ENCODE peak calls at places on chromosomes 5 and 9, in five cellular contexts. Z is upper lobe of right lung, I is endothelial cell, T is omental fat pad, C is kidney. D is an unnamed sample.

GRCh38 chr5:31086839-31087415 is 106.6 kb upstream of the CDH6 start:
- DNase-seq in Z (no peak), I (no peak), T (no peak), C (no peak), D (no peak)

GRCh38 chr9:110316255-110316921 is 21.3 kb downstream of the TXNDC8 start:
- DNase-seq in Z (no peak), I (no peak), T (no peak), C (no peak), D (no peak)

GRCh38 chr5:77167695-77168111 is 42.8 kb upstream of the PDE8B start:
- DNase-seq in Z (no peak), I (no peak), T (no peak), C (no peak), D (no peak)

GRCh38 chr5:120552638-120553037 is 88.5 kb downstream of the PRR16 start:
- DNase-seq in Z (no peak), I (no peak), T (no peak), C (no peak), D (no peak)

GRCh38 chr5:134420326-134420725 is 8.6 kb upstream of the CDKN2AIPNL start:
- DNase-seq in Z (no peak), I (no peak), T (no peak), C (no peak), D (no peak)

GRCh38 chr5:149157330-149157729 is 16.0 kb downstream of the ABLIM3 start:
- DNase-seq in Z (no peak), I (no peak), T (no peak), C (no peak), D (no peak)

GRCh38 chr5:6342689-6343315 is 35.5 kb downstream of the MED10 start:
- DNase-seq in Z (no peak), I (no peak), T (no peak), C (no peak), D (no peak)

GRCh38 chr5:39599721-39600431 is 175.1 kb upstream of the DAB2 start:
- DNase-seq in Z (no peak), I (no peak), T (no peak), C (no peak), D (no peak)

GRCh38 chr5:60673329-60673728 is 26.6 kb downstream of the DEPDC1B start:
- DNase-seq in Z (no peak), I (no peak), T (no peak), C (no peak), D (no peak)

GRCh38 chr5:56480305-56481146 is 247.4 kb upstream of the ANKRD55 start:
- DNase-seq in Z (peak; percentile 72), I (peak; percentile 76), T (no peak), C (peak; percentile 91), D (no peak)

GRCh38 chr5:1751864-1752822 is 47.5 kb downstream of the MRPL36 start:
- DNase-seq in Z (peak; percentile 42), I (no peak), T (no peak), C (peak; percentile 30), D (no peak)

GRCh38 chr9:10251490-10251889 is 361.3 kb downstream of the PTPRD start:
- DNase-seq in Z (no peak), I (no peak), T (no peak), C (no peak), D (no peak)

GRCh38 chr5:65779643-65780042 is 57.6 kb downstream of the NLN start:
- DNase-seq in Z (no peak), I (no peak), T (no peak), C (no peak), D (no peak)

GRCh38 chr5:112869948-112870347 is 8.9 kb downstream of the SRP19 start:
- DNase-seq in Z (no peak), I (no peak), T (no peak), C (no peak), D (no peak)

GRCh38 chr5:6729400-6730310 is 16.4 kb downstream of the TENT4A start:
- DNase-seq in Z (peak; percentile 63), I (no peak), T (no peak), C (no peak), D (no peak)

GRCh38 chr9:16867571-16868311 is 2.7 kb downstream of the BNC2 start:
- DNase-seq in Z (no peak), I (no peak), T (no peak), C (no peak), D (no peak)

GRCh38 chr5:140575309-140575708 is 10.7 kb downstream of the SLC35A4 start:
- DNase-seq in Z (peak; percentile 87), I (peak; percentile 36), T (no peak), C (no peak), D (no peak)

GRCh38 chr9:82780017-82780416 is 282.9 kb downstream of the RASEF start:
- DNase-seq in Z (no peak), I (no peak), T (no peak), C (no peak), D (no peak)

GRCh38 chr9:88826651-88827245 is 164.5 kb upstream of the S1PR3 start:
- DNase-seq in Z (no peak), I (no peak), T (no peak), C (no peak), D (no peak)

GRCh38 chr9:84600739-84601138 is 68.8 kb upstream of the NTRK2 start:
- DNase-seq in Z (no peak), I (no peak), T (no peak), C (no peak), D (no peak)

GRCh38 chr5:43997647-43998251 is 391.5 kb downstream of the FGF10 start:
- DNase-seq in Z (no peak), I (no peak), T (no peak), C (no peak), D (no peak)

GRCh38 chr9:3809724-3810123 is 283.9 kb upstream of the RFX3 start:
- DNase-seq in Z (no peak), I (no peak), T (no peak), C (no peak), D (no peak)

GRCh38 chr9:83649515-83649914 is 26.6 kb downstream of the IDNK start:
- DNase-seq in Z (no peak), I (no peak), T (no peak), C (no peak), D (no peak)

GRCh38 chr9:134055981-134056461 is 11.8 kb downstream of the BRD3 start:
- DNase-seq in Z (peak; percentile 92), I (no peak), T (no peak), C (peak; percentile 94), D (no peak)

GRCh38 chr5:117713585-117714198 is 1139.1 kb upstream of the SEMA6A start:
- DNase-seq in Z (no peak), I (peak; percentile 6), T (no peak), C (no peak), D (no peak)

GRCh38 chr5:93221-93980 is 1.4 kb downstream of the PLEKHG4B start:
- DNase-seq in Z (no peak), I (no peak), T (no peak), C (no peak), D (no peak)

GRCh38 chr9:22649384-22649783 is 202.8 kb downstream of the DMRTA1 start:
- DNase-seq in Z (no peak), I (no peak), T (no peak), C (no peak), D (no peak)

GRCh38 chr9:124886866-124887492 is 25.0 kb downstream of the ARPC5L start:
- DNase-seq in Z (no peak), I (no peak), T (no peak), C (no peak), D (no peak)

GRCh38 chr5:9283473-9283872 is 262.4 kb downstream of the SEMA5A start:
- DNase-seq in Z (no peak), I (no peak), T (no peak), C (no peak), D (no peak)
- TF ChIP-seq CTCF in Z (no peak), I (no peak), T (no peak), C (peak; percentile 1), D (no peak)

GRCh38 chr5:91183743-91184142 is 199.4 kb downstream of the ARRDC3 start:
- DNase-seq in Z (no peak), I (no peak), T (no peak), C (no peak), D (no peak)

GRCh38 chr5:91186101-91186500 is 197.0 kb downstream of the ARRDC3 start:
- DNase-seq in Z (no peak), I (no peak), T (no peak), C (no peak), D (no peak)

GRCh38 chr5:91179018-91179417 is 204.1 kb downstream of the ARRDC3 start:
- DNase-seq in Z (no peak), I (no peak), T (no peak), C (no peak), D (no peak)

GRCh38 chr5:91180506-91180905 is 202.6 kb downstream of the ARRDC3 start:
- DNase-seq in Z (no peak), I (no peak), T (no peak), C (no peak), D (no peak)

GRCh38 chr5:91182763-91183162 is 200.4 kb downstream of the ARRDC3 start:
- DNase-seq in Z (no peak), I (no peak), T (no peak), C (no peak), D (no peak)
- TF ChIP-seq CTCF in Z (peak; percentile 16), I (no peak), T (no peak), C (no peak), D (no peak)

GRCh38 chr5:154608531-154609011 is 130.5 kb upstream of the HAND1 start:
- DNase-seq in Z (no peak), I (no peak), T (no peak), C (no peak), D (no peak)
- TF ChIP-seq CTCF in Z (no peak), I (no peak), T (no peak), C (no peak), D (no peak)

GRCh38 chr5:172620506-172620905 is 20.6 kb upstream of the NEURL1B start:
- DNase-seq in Z (no peak), I (no peak), T (no peak), C (no peak), D (no peak)

GRCh38 chr5:172623313-172623980 is 17.6 kb upstream of the NEURL1B start:
- DNase-seq in Z (no peak), I (no peak), T (no peak), C (no peak), D (no peak)

GRCh38 chr5:172624083-172624995 is 16.7 kb upstream of the NEURL1B start:
- DNase-seq in Z (no peak), I (no peak), T (no peak), C (no peak), D (no peak)

GRCh38 chr5:172624996-172625939 is 15.8 kb upstream of the NEURL1B start:
- DNase-seq in Z (no peak), I (no peak), T (no peak), C (no peak), D (no peak)

DNA sequence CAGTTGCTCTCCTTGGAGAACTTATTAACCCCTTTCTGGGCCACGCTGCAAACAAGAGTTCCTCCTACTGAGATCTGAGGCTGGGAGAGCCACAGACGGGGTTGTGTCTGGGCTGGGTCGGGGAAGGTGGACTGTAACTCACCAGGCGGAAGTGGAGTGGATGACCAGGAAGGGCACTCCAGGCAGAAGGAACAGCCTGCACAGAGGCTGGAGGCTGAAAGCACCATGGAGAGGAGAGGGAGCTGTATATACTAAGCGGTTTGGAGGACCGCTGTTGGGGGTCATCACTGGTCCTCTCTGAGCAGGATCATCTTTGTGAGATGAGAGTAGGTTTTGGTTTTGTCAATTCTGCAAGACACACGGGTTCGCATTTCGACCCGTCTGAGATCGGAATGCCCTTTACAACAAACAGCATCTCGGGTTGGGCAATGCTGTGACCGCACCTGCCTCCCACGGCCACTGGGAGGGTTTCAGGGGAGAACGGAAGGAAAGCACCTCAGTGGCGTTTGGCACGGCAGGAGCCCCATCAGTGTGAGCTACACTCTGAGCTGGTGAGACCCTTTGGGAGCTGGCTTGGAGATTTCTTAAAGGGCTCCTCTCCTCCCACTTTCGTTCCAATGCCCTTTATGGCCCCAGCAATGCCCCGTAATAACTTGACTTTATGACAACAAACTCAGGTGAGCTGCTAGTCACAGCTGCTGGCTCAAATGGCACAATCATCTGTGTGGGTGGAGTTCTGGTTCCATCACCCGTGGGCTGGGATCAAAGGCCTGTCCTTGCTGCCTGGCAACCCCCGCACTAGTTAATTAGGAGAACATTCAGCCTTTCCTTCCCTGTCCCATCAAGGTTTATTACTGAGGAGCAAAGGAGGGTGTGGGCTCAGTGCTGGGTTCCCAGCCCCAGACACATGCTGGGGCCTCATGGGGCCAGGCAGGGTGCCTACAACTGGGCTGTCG is 18.7 kb upstream of the NEURL1B start:
- DNase-seq in Z (no peak), I (no peak), T (no peak), C (peak; percentile 51), D (no peak)
- TF ChIP-seq CTCF in Z (no peak), I (no peak), T (no peak), C (no peak), D (no peak)